ENCODE peak calls at places on chromosomes 12 and 14, in six cellular contexts. N is PC-9; D is heart left ventricle; S is activated gamma-delta T cell treated with anti-CD3 and anti-CD28 coated beads, Interleukin-2, amount 50 U/mL, for 16 hours; B is T follicular helper cell; P is stimulated activated CD8-positive, alpha-beta memory T cell treated with anti-CD3 and anti-CD28 coated beads, Interleukin-7, amount 100 ng/mL, for 48 hours. C is an unnamed sample.

GRCh38 chr12:49389092-49389703 is 21.9 kb downstream of the SPATS2 start:
- DNase-seq in N (no peak), D (no peak), S (peak), B (peak), P (peak), C (peak)

GRCh38 chr12:4794503-4794902 is 74.3 kb downstream of the GALNT8 start:
- DNase-seq in N (no peak), D (no peak), S (no peak), B (no peak), P (no peak), C (no peak)

GRCh38 chr12:6662602-6662905 is 365 bp downstream of the ING4 start:
- DNase-seq in N (no peak), D (no peak), S (no peak), B (no peak), P (peak), C (no peak)

GRCh38 chr12:132278421-132279183 is 50.8 kb downstream of the GALNT9 start:
- DNase-seq in N (no peak), D (no peak), S (no peak), B (no peak), P (no peak), C (no peak)

GRCh38 chr12:69985656-69986055 is 160.6 kb downstream of the MYRFL start:
- DNase-seq in N (no peak), D (no peak), S (no peak), B (no peak), P (no peak), C (no peak)

GRCh38 chr14:75934998-75935628 is 46.7 kb downstream of the TGFB3 start:
- DNase-seq in N (no peak), D (no peak), S (no peak), B (no peak), P (no peak), C (no peak)

GRCh38 chr14:65277580-65278270 is 134.8 kb upstream of the FUT8 start:
- DNase-seq in N (no peak), D (no peak), S (no peak), B (no peak), P (no peak), C (no peak)

GRCh38 chr12:120013659-120014380 is 24.8 kb downstream of the BICDL1 start:
- DNase-seq in N (peak), D (no peak), S (peak), B (peak), P (no peak), C (peak)

GRCh38 chr12:125412506-125412905 is 347.3 kb downstream of the AACS start:
- DNase-seq in N (no peak), D (no peak), S (no peak), B (no peak), P (no peak), C (no peak)

GRCh38 chr14:35159742-35160409 is 37.5 kb downstream of the PRORP start:
- DNase-seq in N (peak), D (no peak), S (no peak), B (no peak), P (no peak), C (no peak)

GRCh38 chr12:131432532-131433260 is 278.2 kb upstream of the SFSWAP start:
- DNase-seq in N (no peak), D (no peak), S (no peak), B (no peak), P (no peak), C (no peak)

GRCh38 chr14:101598159-101598558 is 36.9 kb downstream of the DIO3 start:
- DNase-seq in N (no peak), D (no peak), S (no peak), B (no peak), P (no peak), C (no peak)

GRCh38 chr12:94059394-94060368 is 88.7 kb upstream of the PLXNC1 start:
- DNase-seq in N (no peak), D (no peak), S (no peak), B (no peak), P (no peak), C (no peak)

GRCh38 chr12:31034372-31034771 is 39.3 kb upstream of the DDX11 start:
- DNase-seq in N (no peak), D (no peak), S (no peak), B (no peak), P (no peak), C (no peak)

GRCh38 chr14:61514006-61514830 is 181.1 kb upstream of the HIF1A start:
- DNase-seq in N (peak), D (no peak), S (no peak), B (no peak), P (no peak), C (no peak)

GRCh38 chr14:68141531-68142088 is 322.0 kb downstream of the RAD51B start:
- DNase-seq in N (peak), D (no peak), S (no peak), B (no peak), P (no peak), C (no peak)

GRCh38 chr14:94761348-94761998 is 8.4 kb downstream of the GSC start:
- DNase-seq in N (no peak), D (no peak), S (no peak), B (no peak), P (no peak), C (no peak)

GRCh38 chr14:74038015-74038859 is 19.1 kb downstream of the BBOF1 start:
- DNase-seq in N (peak), D (no peak), S (no peak), B (no peak), P (no peak), C (no peak)

GRCh38 chr12:29889737-29890136 is 106.0 kb upstream of the TMTC1 start:
- DNase-seq in N (no peak), D (peak), S (no peak), B (no peak), P (peak), C (no peak)

GRCh38 chr12:75257510-75257909 is 47.9 kb upstream of the KCNC2 start:
- DNase-seq in N (no peak), D (no peak), S (no peak), B (no peak), P (no peak), C (no peak)

GRCh38 chr14:50321009-50321660 is 9.0 kb downstream of the DMAC2L start:
- DNase-seq in N (peak), D (peak), S (peak), B (peak), P (peak), C (peak)

GRCh38 chr14:25400607-25401206 is 350.8 kb upstream of the STXBP6 start:
- DNase-seq in N (peak), D (no peak), S (peak), B (no peak), P (no peak), C (no peak)

GRCh38 chr14:90727082-90727481 is 89.1 kb downstream of the TTC7B start:
- DNase-seq in N (no peak), D (no peak), S (no peak), B (no peak), P (no peak), C (no peak)

GRCh38 chr14:104227806-104228205 is 89.4 kb downstream of the KIF26A start:
- DNase-seq in N (no peak), D (no peak), S (no peak), B (no peak), P (peak), C (no peak)

GRCh38 chr12:57479376-57480115 is at the start of gene ARHGAP9:
- DNase-seq in N (no peak), D (no peak), S (no peak), B (peak), P (no peak), C (peak)

GRCh38 chr12:118430516-118430915 is 54.2 kb downstream of the SUDS3 start:
- DNase-seq in N (no peak), D (no peak), S (no peak), B (no peak), P (no peak), C (no peak)

GRCh38 chr14:59265808-59266207 is 77.3 kb downstream of the DAAM1 start:
- DNase-seq in N (no peak), D (no peak), S (peak), B (no peak), P (peak), C (no peak)

GRCh38 chr14:91229743-91230200 is 14.7 kb downstream of the GPR68 start:
- DNase-seq in N (no peak), D (no peak), S (peak), B (no peak), P (peak), C (peak)

GRCh38 chr12:114888458-114888857 is 204.5 kb upstream of the TBX3 start:
- DNase-seq in N (no peak), D (no peak), S (no peak), B (no peak), P (no peak), C (no peak)

GRCh38 chr12:74129702-74130101 is 407.9 kb upstream of the ATXN7L3B start:
- DNase-seq in N (no peak), D (no peak), S (no peak), B (no peak), P (no peak), C (no peak)

GRCh38 chr12:3975652-3976051 is 102.5 kb upstream of the PARP11 start:
- DNase-seq in N (no peak), D (no peak), S (no peak), B (no peak), P (no peak), C (no peak)

GRCh38 chr14:99651953-99652746 is 7.2 kb downstream of the HHIPL1 start:
- DNase-seq in N (no peak), D (no peak), S (no peak), B (no peak), P (no peak), C (no peak)

GRCh38 chr12:132559652-132560420 is 50.5 kb downstream of the LRCOL1 start:
- DNase-seq in N (no peak), D (no peak), S (no peak), B (no peak), P (no peak), C (no peak)

GRCh38 chr14:103161054-103161397 is 37.8 kb downstream of the TNFAIP2 start:
- DNase-seq in N (peak), D (no peak), S (no peak), B (no peak), P (no peak), C (no peak)

GRCh38 chr14:68884031-68885030 is 91.5 kb upstream of the ZFP36L1 start:
- DNase-seq in N (no peak), D (peak), S (no peak), B (no peak), P (no peak), C (no peak)

GRCh38 chr14:34715108-34715863 is 893 bp upstream of the CFL2 start:
- DNase-seq in N (no peak), D (no peak), S (no peak), B (no peak), P (no peak), C (no peak)